ENCODE peak calls at places on chromosomes 4 and X, in eight cellular contexts. I is endodermal cell; K is bronchial epithelial cell; Y is CD8-positive, alpha-beta T cell; L is mammary epithelial cell; S is AG04450; D is AG10803; W is suprapubic skin. M is an unnamed sample.

GRCh38 chr4:37389369-37389765 is 144.8 kb downstream of the NWD2 start:
- DNase-seq in I (peak), K (no peak), Y (no peak), L (no peak), S (no peak), D (no peak), W (no peak), M (no peak)

GRCh38 chrX:113980953-113981352 is 602.9 kb upstream of the HTR2C start:
- DNase-seq in I (no peak), K (no peak), Y (no peak), L (no peak), S (no peak), D (no peak), W (no peak), M (no peak)

GRCh38 chr4:113636877-113637276 is 124.7 kb downstream of the CAMK2D start:
- DNase-seq in I (no peak), K (no peak), Y (peak), L (peak), S (peak), D (peak), W (no peak), M (no peak)

GRCh38 chrX:20594985-20595384 is 328.3 kb upstream of the RPS6KA3 start:
- DNase-seq in I (no peak), K (peak), Y (no peak), L (no peak), S (no peak), D (peak), W (no peak), M (no peak)

GRCh38 chr4:40099010-40099409 is 42.4 kb downstream of the N4BP2 start:
- DNase-seq in I (no peak), K (no peak), Y (no peak), L (no peak), S (no peak), D (no peak), W (no peak), M (no peak)

GRCh38 chr4:83782591-83782990 is 246.7 kb downstream of the GPAT3 start:
- DNase-seq in I (no peak), K (peak), Y (no peak), L (no peak), S (no peak), D (no peak), W (no peak), M (no peak)

GRCh38 chr4:926538-926937 is 5.6 kb downstream of the GAK start:
- DNase-seq in I (peak), K (peak), Y (no peak), L (no peak), S (no peak), D (no peak), W (peak), M (no peak)

GRCh38 chr4:123583043-123583442 is 186.4 kb downstream of the SPRY1 start:
- DNase-seq in I (no peak), K (peak), Y (no peak), L (peak), S (no peak), D (no peak), W (no peak), M (no peak)

GRCh38 chr4:159015862-159016261 is 87.0 kb upstream of the RAPGEF2 start:
- DNase-seq in I (no peak), K (no peak), Y (no peak), L (no peak), S (no peak), D (peak), W (no peak), M (no peak)

GRCh38 chr4:67682266-67682665 is 18.7 kb downstream of the UBA6 start:
- DNase-seq in I (no peak), K (peak), Y (no peak), L (peak), S (no peak), D (no peak), W (no peak), M (no peak)

GRCh38 chr4:106875340-106875739 is 160.8 kb downstream of the DKK2 start:
- DNase-seq in I (peak), K (no peak), Y (no peak), L (no peak), S (no peak), D (no peak), W (no peak), M (no peak)
- TF ChIP-seq CTCF in I (peak), K (no peak), Y (no peak), L (no peak), S (no peak), D (no peak), W (no peak), M (no peak)

DNA sequence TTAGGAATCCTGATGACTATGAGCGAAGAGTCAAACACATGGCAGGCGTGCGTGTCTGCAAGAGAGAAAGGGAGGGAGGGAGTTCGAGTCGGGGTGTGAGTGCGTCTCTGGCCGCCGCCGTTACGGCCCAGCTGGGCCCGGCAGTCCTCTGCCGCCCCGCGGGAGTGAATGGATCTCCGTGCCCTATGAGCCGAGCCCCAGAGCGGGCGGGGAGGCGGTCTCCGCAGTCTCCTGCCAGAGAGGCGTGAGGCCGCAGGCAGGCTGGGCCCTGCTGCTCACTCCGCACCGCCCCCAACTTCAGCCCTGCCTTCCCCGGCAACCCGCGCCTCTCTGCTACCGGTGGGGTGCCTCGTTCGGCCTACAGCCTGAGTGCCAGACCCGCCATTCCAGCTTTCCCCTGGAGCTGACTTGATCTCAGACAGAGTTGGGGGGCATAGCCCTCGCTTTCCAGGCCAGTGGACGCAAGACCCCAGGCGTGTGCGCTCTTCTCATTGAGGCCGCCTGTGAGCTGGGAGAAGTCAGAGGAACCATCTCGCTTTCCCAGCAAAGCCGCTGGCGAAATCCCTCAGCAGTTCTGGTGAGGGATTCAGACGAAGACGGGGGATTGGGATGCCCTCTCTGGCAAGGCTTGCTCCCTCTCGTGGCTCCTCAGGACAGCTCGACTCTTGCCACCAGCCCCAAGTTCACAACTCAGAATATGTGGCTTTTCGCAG is 1.4 kb downstream of the SLC16A2 start:
- DNase-seq in I (peak), K (peak), Y (no peak), L (peak), S (peak), D (peak), W (peak), M (peak)
- TF ChIP-seq CTCF in I (peak), K (peak), Y (no peak), L (no peak), S (peak), D (peak), W (no peak), M (no peak)

GRCh38 chrX:95764972-95765451 is 919.6 kb upstream of the DIAPH2 start:
- DNase-seq in I (peak), K (peak), Y (no peak), L (peak), S (no peak), D (peak), W (no peak), M (peak)

GRCh38 chrX:95760356-95760755 is 924.3 kb upstream of the DIAPH2 start:
- DNase-seq in I (no peak), K (no peak), Y (no peak), L (no peak), S (no peak), D (no peak), W (no peak), M (no peak)

DNA sequence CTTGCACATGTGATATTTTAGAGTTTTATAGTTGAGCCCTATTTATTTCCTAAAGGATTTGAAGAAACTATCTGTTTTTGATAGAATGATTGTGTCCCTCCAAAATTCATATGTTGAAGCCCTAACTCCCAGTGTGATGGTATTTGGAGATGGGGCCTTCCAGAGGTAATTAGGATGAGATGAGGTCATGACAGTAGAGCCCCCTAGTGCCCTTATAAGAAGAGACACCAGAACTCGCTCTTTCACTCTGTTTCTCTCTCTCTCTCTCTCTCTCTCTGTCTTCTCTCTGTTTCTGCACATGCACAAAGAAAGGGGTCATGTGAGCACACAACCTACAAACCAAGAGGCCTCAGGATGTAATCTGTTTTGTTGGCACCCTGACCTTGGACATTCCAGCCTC is 921.9 kb upstream of the DIAPH2 start:
- DNase-seq in I (no peak), K (no peak), Y (no peak), L (no peak), S (no peak), D (no peak), W (no peak), M (no peak)
- TF ChIP-seq CTCF in I (peak), K (peak), Y (no peak), L (no peak), S (no peak), D (no peak), W (no peak), M (peak)

GRCh38 chr4:108834167-108834566 is 71.3 kb upstream of the ETNPPL start:
- DNase-seq in I (no peak), K (peak), Y (no peak), L (peak), S (peak), D (peak), W (no peak), M (no peak)

GRCh38 chr4:108834787-108835384 is 72.0 kb upstream of the ETNPPL start:
- DNase-seq in I (no peak), K (peak), Y (no peak), L (peak), S (peak), D (peak), W (no peak), M (peak)

GRCh38 chr4:108830509-108831244 is 67.8 kb upstream of the ETNPPL start:
- DNase-seq in I (no peak), K (peak), Y (no peak), L (no peak), S (no peak), D (no peak), W (no peak), M (no peak)

GRCh38 chr4:108829981-108830492 is 67.2 kb upstream of the ETNPPL start:
- DNase-seq in I (no peak), K (no peak), Y (no peak), L (no peak), S (no peak), D (peak), W (no peak), M (no peak)

DNA sequence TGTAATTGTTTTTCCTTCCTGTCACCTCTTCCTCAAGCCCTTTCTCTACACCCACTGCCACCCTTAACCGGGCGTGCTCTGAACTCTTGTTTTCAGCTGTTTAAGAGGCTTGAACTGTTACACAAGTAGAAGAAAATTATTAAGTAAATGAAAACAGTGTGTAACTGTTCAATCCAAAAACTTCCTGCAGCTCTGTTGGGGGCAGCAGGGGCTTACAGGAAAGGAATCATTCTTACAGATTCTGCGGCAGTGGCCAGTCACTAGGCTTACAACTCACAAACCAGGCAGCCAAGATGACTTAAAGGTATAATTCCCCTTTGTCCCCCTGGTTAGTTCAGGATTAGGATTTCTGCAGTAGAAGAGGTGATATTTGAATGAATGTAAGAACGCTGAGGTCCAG is 70.2 kb upstream of the ETNPPL start:
- DNase-seq in I (no peak), K (no peak), Y (no peak), L (no peak), S (no peak), D (no peak), W (no peak), M (no peak)
- TF ChIP-seq CTCF in I (peak), K (no peak), Y (no peak), L (no peak), S (no peak), D (no peak), W (no peak), M (no peak)

GRCh38 chr4:121464854-121465253 is 84.0 kb upstream of the QRFPR start:
- DNase-seq in I (no peak), K (no peak), Y (no peak), L (peak), S (no peak), D (no peak), W (no peak), M (no peak)
- TF ChIP-seq CTCF in I (peak), K (no peak), Y (no peak), L (peak), S (no peak), D (no peak), W (no peak), M (no peak)

GRCh38 chr4:26157541-26157940 is 163.3 kb upstream of the RBPJ start:
- DNase-seq in I (no peak), K (no peak), Y (no peak), L (no peak), S (no peak), D (no peak), W (no peak), M (no peak)

GRCh38 chr4:26162095-26162494 is 158.7 kb upstream of the RBPJ start:
- DNase-seq in I (no peak), K (no peak), Y (no peak), L (no peak), S (no peak), D (no peak), W (no peak), M (no peak)

GRCh38 chr4:26163425-26164362 is 157.1 kb upstream of the RBPJ start:
- DNase-seq in I (no peak), K (no peak), Y (no peak), L (no peak), S (no peak), D (no peak), W (no peak), M (no peak)

GRCh38 chr4:26161030-26161824 is 159.6 kb upstream of the RBPJ start:
- DNase-seq in I (peak), K (no peak), Y (no peak), L (no peak), S (no peak), D (no peak), W (no peak), M (no peak)
- TF ChIP-seq CTCF in I (peak), K (peak), Y (no peak), L (no peak), S (peak), D (peak), W (no peak), M (peak)